ENCODE peak calls at places on chromosomes 11 and 22, in five cellular contexts. I is foreskin keratinocyte, L is GM10248, Y is ovary, E is fibroblast of lung. S is an unnamed sample.

GRCh38 chr11:5291207-5291838 is 10.4 kb downstream of the OR51B4 start:
- DNase-seq in E (peak; percentile 32), Y (no peak), I (peak; percentile 52), L (peak; percentile 40), S (no peak)

GRCh38 chr11:2534957-2535672 is 90.3 kb downstream of the KCNQ1 start:
- DNase-seq in E (no peak), Y (peak; percentile 39), I (no peak), L (no peak), S (no peak)

GRCh38 chr11:34146411-34146810 is 41.0 kb downstream of the NAT10 start:
- DNase-seq in E (no peak), Y (no peak), I (no peak), L (no peak), S (no peak)

GRCh38 chr11:34416746-34417145 is 22.0 kb upstream of the CAT start:
- DNase-seq in L (no peak), Y (no peak), I (no peak), E (no peak), S (no peak)

GRCh38 chr11:68942751-68943271 is 38.0 kb downstream of the MRGPRD start:
- DNase-seq in Y (no peak), E (peak; percentile 73), L (peak; percentile 56), I (no peak), S (no peak)

GRCh38 chr11:2737876-2738275 is 38.1 kb upstream of the KCNQ1OT1 start:
- DNase-seq in E (peak; percentile 23), Y (no peak), L (no peak), I (no peak), S (no peak)

GRCh38 chr11:58926695-58927094 is 12.6 kb upstream of the GLYATL1 start:
- DNase-seq in I (peak; percentile 36), L (no peak), E (peak; percentile 75), Y (no peak), S (no peak)

GRCh38 chr11:126978911-126979310 is 21.7 kb downstream of the KIRREL3 start:
- DNase-seq in Y (no peak), L (no peak), E (no peak), I (no peak), S (no peak)

GRCh38 chr11:69702769-69703510 is 882 bp downstream of the FGF19 start:
- DNase-seq in I (no peak), Y (no peak), L (no peak), E (no peak), S (no peak)

GRCh38 chr11:96465537-96465936 is 75.7 kb downstream of the JRKL start:
- DNase-seq in E (no peak), L (no peak), I (no peak), Y (no peak), S (no peak)

GRCh38 chr22:49886346-49887073 is 31.7 kb downstream of the ALG12 start:
- DNase-seq in E (no peak), I (no peak), L (no peak), Y (no peak), S (no peak)

GRCh38 chr11:13105237-13105844 is 96.2 kb downstream of the RASSF10 start:
- DNase-seq in I (no peak), L (no peak), E (no peak), Y (no peak), S (no peak)

GRCh38 chr22:43707650-43708049 is 104.5 kb downstream of the EFCAB6 start:
- DNase-seq in L (no peak), Y (no peak), E (no peak), I (peak; percentile 4), S (no peak)

GRCh38 chr11:4891996-4892640 is 10.4 kb downstream of the OR51T1 start:
- DNase-seq in L (no peak), I (peak; percentile 85), Y (no peak), E (peak; percentile 93), S (peak; percentile 60)

GRCh38 chr11:115348404-115348803 is 155.8 kb downstream of the CADM1 start:
- DNase-seq in E (no peak), I (no peak), L (no peak), Y (no peak), S (no peak)

GRCh38 chr11:1668911-1669473 is 28.0 kb upstream of the KRTAP5-6 start:
- DNase-seq in E (no peak), L (no peak), Y (no peak), I (no peak), S (no peak)

GRCh38 chr11:43944761-43945311 is 2.4 kb downstream of the C11orf96 start:
- DNase-seq in Y (peak; percentile 91), E (no peak), I (peak; percentile 50), L (peak; percentile 80), S (no peak)

GRCh38 chr11:131392528-131393255 is 22.3 kb downstream of the NTM start:
- DNase-seq in E (no peak), I (no peak), L (no peak), Y (no peak), S (no peak)
- TF ChIP-seq CTCF in E (no peak), I (peak; percentile 34), L (no peak), Y (no peak), S (no peak)

GRCh38 chr11:84714316-84714780 is 912.8 kb downstream of the DLG2 start:
- DNase-seq in Y (peak; percentile 36), E (peak; percentile 41), I (peak; percentile 40), L (peak; percentile 43), S (peak; percentile 16)
- TF ChIP-seq CTCF in Y (no peak), E (peak; percentile 9), I (peak; percentile 74), L (no peak), S (peak; percentile 77)

GRCh38 chr22:36409067-36409466 is 21.3 kb upstream of the MYH9 start:
- DNase-seq in I (no peak), E (no peak), Y (no peak), L (no peak), S (no peak)

GRCh38 chr22:36413022-36413770 is 25.4 kb upstream of the MYH9 start:
- DNase-seq in Y (no peak), I (no peak), L (no peak), E (no peak), S (no peak)

GRCh38 chr22:36411589-36412258 is 24.0 kb upstream of the MYH9 start:
- DNase-seq in L (no peak), E (no peak), I (no peak), Y (no peak), S (no peak)

GRCh38 chr22:36406721-36407120 is 19.0 kb upstream of the MYH9 start:
- DNase-seq in E (no peak), L (no peak), I (no peak), Y (no peak), S (no peak)

GRCh38 chr22:36409911-36410756 is 22.4 kb upstream of the MYH9 start:
- DNase-seq in E (peak; percentile 76), L (peak; percentile 84), Y (peak; percentile 93), I (peak; percentile 95), S (peak; percentile 95)
- TF ChIP-seq CTCF in E (no peak), L (no peak), Y (no peak), I (peak; percentile 40), S (no peak)

DNA sequence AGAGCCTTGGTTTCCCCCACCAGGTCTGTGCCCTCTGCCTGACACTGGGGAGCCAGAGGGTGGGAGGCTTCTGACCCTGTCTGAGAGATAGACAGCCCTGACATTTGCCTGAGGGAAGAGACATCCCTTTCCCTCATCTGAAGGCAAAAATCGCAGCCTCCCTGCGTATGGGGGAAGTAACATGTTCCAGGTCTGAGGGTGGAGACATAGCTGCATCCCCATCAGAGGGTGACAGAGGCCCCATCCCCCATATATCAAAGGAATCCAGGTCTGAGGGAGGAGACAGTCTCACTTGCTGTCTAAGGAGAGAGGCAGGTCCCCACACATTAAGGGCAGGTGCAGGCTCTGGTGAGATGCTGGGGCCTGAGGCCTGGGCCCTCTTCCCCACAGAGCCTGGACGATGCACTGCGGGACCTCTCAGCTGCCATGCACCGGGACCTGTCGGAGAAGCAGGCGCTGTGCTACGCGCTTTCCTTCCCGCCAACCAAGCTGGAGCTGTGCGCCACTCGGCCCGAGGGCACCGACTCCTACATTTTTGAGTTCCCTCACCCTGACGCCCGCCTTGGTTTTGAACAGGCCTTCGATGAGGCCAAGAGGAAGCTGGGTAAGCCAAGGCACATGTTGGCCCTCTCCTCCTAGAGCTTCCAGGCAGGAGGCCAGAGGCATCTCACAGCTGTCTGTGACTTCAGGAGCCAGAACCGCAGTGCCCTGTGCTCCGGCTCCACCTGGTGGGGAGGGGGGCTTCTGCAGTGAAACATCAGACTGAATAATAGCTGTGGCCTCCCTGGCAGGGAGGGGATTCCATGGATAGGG is 16.1 kb upstream of the RELT start:
- DNase-seq in E (peak; percentile 39), I (no peak), Y (no peak), L (no peak), S (no peak)
- TF ChIP-seq CTCF in E (peak; percentile 37), I (peak; percentile 62), Y (no peak), L (peak; percentile 32), S (peak; percentile 64)

DNA sequence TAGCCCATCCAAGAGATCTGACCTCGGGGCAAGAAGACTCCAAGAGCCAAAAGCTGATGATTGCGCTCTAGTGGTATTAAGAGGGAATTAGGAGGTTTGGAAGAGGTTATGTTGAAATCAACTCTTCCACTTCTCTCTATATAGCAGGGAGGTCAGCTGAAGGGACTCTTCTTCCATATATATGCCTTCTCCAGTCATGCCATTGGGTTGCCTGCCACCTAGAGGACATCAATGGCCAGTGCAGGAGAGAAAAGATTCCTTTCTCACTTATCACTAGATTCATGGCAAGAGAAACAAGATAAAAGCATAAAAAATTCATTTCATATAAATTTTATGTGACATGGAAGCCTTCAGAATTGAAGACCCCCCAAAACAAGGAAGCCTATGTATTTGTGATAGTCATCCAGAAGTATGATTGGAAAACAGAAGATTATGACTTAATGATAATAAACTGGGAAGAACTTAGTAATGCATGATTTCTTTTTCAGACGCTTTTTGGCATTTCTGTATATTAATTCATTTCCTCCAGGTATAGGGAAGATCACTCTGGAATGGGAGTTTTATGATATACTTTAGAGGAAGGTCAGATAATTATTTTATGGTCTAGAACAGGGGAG is 435.1 kb upstream of the DDI1 start:
- DNase-seq in Y (no peak), L (peak; percentile 38), E (peak; percentile 47), I (peak; percentile 44), S (no peak)
- TF ChIP-seq CTCF in Y (no peak), L (peak; percentile 88), E (peak; percentile 96), I (peak; percentile 94), S (peak; percentile 97)

GRCh38 chr11:20353829-20354434 is 9.6 kb upstream of the HTATIP2 start:
- DNase-seq in Y (no peak), I (no peak), L (peak; percentile 35), E (peak; percentile 24), S (no peak)
- TF ChIP-seq CTCF in Y (peak; percentile 48), I (peak; percentile 85), L (peak; percentile 84), E (peak; percentile 98), S (peak; percentile 88)

GRCh38 chr11:60838132-60838531 is 3.8 kb upstream of the CCDC86 start:
- DNase-seq in L (no peak), Y (no peak), E (no peak), I (no peak), S (no peak)
- TF ChIP-seq CTCF in L (no peak), Y (no peak), E (peak; percentile 49), I (no peak), S (no peak)

S was measured in kidney epithelial cell.